ENCODE peak calls at places on chromosomes 1 and 21, in five cellular contexts. G is glomerular endothelial cell, V is midbrain, O is iris pigment epithelial cell, E is small intestine. M is an unnamed sample.

GRCh38 chr21:37338671-37339526 is 27.7 kb upstream of the DYRK1A start:
- DNase-seq in O (peak), G (no peak), V (no peak), E (peak), M (peak)

GRCh38 chr21:34790834-34791233 is 122.0 kb downstream of the CLIC6 start:
- DNase-seq in O (no peak), E (no peak), V (no peak), G (no peak), M (no peak)

GRCh38 chr1:244207935-244208244 is 156.8 kb downstream of the ZBTB18 start:
- DNase-seq in E (no peak), V (no peak), O (peak), G (no peak), M (no peak)

GRCh38 chr21:15442743-15443142 is 287.0 kb upstream of the USP25 start:
- DNase-seq in E (no peak), V (no peak), O (no peak), G (no peak), M (no peak)

GRCh38 chr21:33229099-33229775 is 501 bp upstream of the IFNAR2 start:
- DNase-seq in O (no peak), G (no peak), V (no peak), E (no peak), M (no peak)

GRCh38 chr1:227785094-227785811 is 30.2 kb upstream of the PRSS38 start:
- DNase-seq in E (no peak), O (no peak), V (no peak), G (no peak), M (no peak)

GRCh38 chr1:61589382-61589765 is 135.6 kb downstream of the TM2D1 start:
- DNase-seq in E (no peak), O (no peak), G (no peak), V (no peak), M (no peak)

GRCh38 chr1:168974117-168974516 is 132.4 kb upstream of the ATP1B1 start:
- DNase-seq in V (no peak), G (no peak), E (no peak), O (peak), M (peak)

GRCh38 chr1:39387452-39387851 is 104.0 kb upstream of the BMP8A start:
- DNase-seq in G (no peak), O (peak), E (peak), V (no peak), M (peak)

GRCh38 chr1:15039017-15039648 is 114.4 kb upstream of the TMEM51 start:
- DNase-seq in E (no peak), O (no peak), G (no peak), V (no peak), M (no peak)

GRCh38 chr1:175003521-175003920 is 3.8 kb downstream of the CACYBP start:
- DNase-seq in O (no peak), E (no peak), V (no peak), G (no peak), M (no peak)

GRCh38 chr1:165857046-165857801 is 29.8 kb downstream of the UCK2 start:
- DNase-seq in V (no peak), E (peak), G (no peak), O (peak), M (no peak)

GRCh38 chr1:245493029-245493428 is 338.2 kb downstream of the KIF26B start:
- DNase-seq in E (no peak), V (no peak), G (no peak), O (peak), M (no peak)

GRCh38 chr1:5990913-5991783 is 1.1 kb downstream of the NPHP4 start:
- DNase-seq in O (peak), V (peak), E (no peak), G (no peak), M (peak)

GRCh38 chr1:147897030-147897756 is 5.4 kb upstream of the GJA8 start:
- DNase-seq in E (peak), V (no peak), G (no peak), O (no peak), M (no peak)

GRCh38 chr1:30822006-30822405 is 64.4 kb upstream of the LAPTM5 start:
- DNase-seq in V (no peak), O (no peak), E (peak), G (no peak), M (no peak)

GRCh38 chr1:215119071-215119470 is 36.5 kb downstream of the KCNK2 start:
- DNase-seq in G (no peak), V (no peak), O (no peak), E (no peak), M (no peak)

GRCh38 chr1:168834225-168834872 is 105.3 kb upstream of the DPT start:
- DNase-seq in E (peak), O (no peak), V (no peak), G (no peak), M (no peak)

GRCh38 chr1:157951219-157951618 is 42.2 kb upstream of the KIRREL1 start:
- DNase-seq in O (no peak), G (no peak), V (no peak), E (peak), M (no peak)

GRCh38 chr1:32741417-32742131 is 39.0 kb upstream of the SYNC start:
- DNase-seq in E (peak), O (no peak), G (no peak), V (no peak), M (peak)

GRCh38 chr1:43441894-43442632 is 11.7 kb downstream of the HYI start:
- DNase-seq in E (no peak), V (no peak), G (no peak), O (no peak), M (no peak)

GRCh38 chr1:200556005-200556404 is 64.5 kb downstream of the KIF14 start:
- DNase-seq in V (no peak), G (no peak), E (no peak), O (no peak), M (no peak)

GRCh38 chr1:113951719-113952118 is 22.6 kb downstream of the HIPK1 start:
- DNase-seq in G (no peak), E (no peak), V (no peak), O (no peak), M (no peak)

GRCh38 chr1:3312894-3313578 is 141.4 kb upstream of the ARHGEF16 start:
- DNase-seq in O (peak), E (peak), V (peak), G (peak), M (peak)

GRCh38 chr21:35239811-35240219 is 190.7 kb upstream of the RUNX1 start:
- DNase-seq in G (no peak), E (no peak), O (no peak), V (no peak), M (no peak)

GRCh38 chr21:26506951-26507350 is 66.1 kb downstream of the CYYR1 start:
- DNase-seq in V (no peak), E (no peak), O (peak), G (no peak), M (peak)